ENCODE peak calls at places on chromosome 18, in five cellular contexts. S is IMR-90, D is GM12878, J is SK-N-SH, N is HepG2. I is an unnamed sample.

GRCh38 chr18:49061239-49061905 is 110.6 kb upstream of the SMAD7 start:
- DNase-seq in D (no peak), N (no peak), J (peak), S (no peak), I (no peak)

GRCh38 chr18:8765692-8766463 is 60.5 kb downstream of the MTCL1 start:
- DNase-seq in D (no peak), S (no peak), N (no peak), J (peak), I (no peak)

GRCh38 chr18:59057969-59058368 is 81.7 kb upstream of the SEC11C start:
- DNase-seq in J (no peak), D (no peak), S (peak), N (no peak), I (no peak)

GRCh38 chr18:58290059-58290747 is 246.2 kb downstream of the NEDD4L start:
- DNase-seq in S (peak), D (no peak), J (no peak), N (no peak), I (no peak)

GRCh38 chr18:2108581-2108980 is 462.7 kb downstream of the METTL4 start:
- DNase-seq in S (no peak), J (no peak), N (no peak), D (no peak), I (no peak)

GRCh38 chr18:35513181-35513932 is 15.6 kb upstream of the INO80C start:
- DNase-seq in J (no peak), D (no peak), S (peak), N (no peak), I (peak)

GRCh38 chr18:12296087-12296403 is 12.0 kb upstream of the TUBB6 start:
- DNase-seq in N (no peak), D (no peak), S (peak), J (no peak), I (peak)

GRCh38 chr18:76684265-76684664 is 138.1 kb upstream of the ZNF236 start:
- DNase-seq in S (no peak), D (no peak), N (no peak), J (no peak), I (no peak)

GRCh38 chr18:24016643-24017042 is 2.1 kb downstream of the TTC39C start:
- DNase-seq in J (peak), S (no peak), N (peak), D (no peak), I (no peak)

GRCh38 chr18:8373486-8373885 is 235.8 kb upstream of the RAB12 start:
- DNase-seq in D (no peak), J (no peak), S (no peak), N (no peak), I (no peak)

GRCh38 chr18:45282101-45282812 is 333.0 kb upstream of the SLC14A2 start:
- DNase-seq in J (no peak), N (no peak), S (no peak), D (no peak), I (no peak)

DNA sequence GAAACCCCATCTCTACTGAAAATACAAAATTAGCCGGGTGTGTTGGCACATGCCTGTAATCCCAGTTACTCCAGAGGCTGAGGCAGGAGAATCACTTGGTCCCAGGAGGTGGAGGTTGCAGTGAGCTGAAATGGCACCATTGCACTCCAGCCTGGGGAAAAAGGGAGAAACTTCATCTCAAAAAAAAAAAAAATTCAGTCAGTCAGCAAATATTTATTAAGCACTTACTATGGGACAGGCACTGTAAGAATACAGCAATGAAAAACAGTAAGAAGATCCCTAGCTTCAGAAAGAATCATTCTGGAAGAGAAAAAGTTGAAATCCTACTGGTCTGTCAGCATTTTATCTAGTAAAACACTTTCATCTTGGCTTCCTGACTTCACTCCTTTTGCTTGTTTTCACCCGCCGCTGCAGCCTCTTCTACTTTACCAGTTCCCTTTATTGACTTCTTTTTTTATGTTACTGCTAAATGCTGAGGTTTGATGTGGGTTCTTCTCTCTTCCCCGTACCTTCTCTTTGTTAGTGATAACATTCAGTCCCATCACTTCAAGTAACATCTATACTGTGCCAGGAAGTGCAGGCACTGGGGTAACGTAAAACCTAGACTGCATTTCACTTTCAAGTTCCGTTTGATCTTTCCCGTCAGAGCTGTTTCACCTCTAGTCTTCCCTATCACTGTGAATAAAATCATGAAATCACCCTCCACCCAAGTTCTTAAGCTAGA is 10.8 kb upstream of the TAF4B start:
- DNase-seq in N (no peak), S (no peak), J (no peak), D (peak), I (no peak)
- H3K9ac ChIP-seq in N (no peak), S (no peak), J (no peak), D (peak), I (no peak)

GRCh38 chr18:812123-812672 is at the start of gene YES1:
- DNase-seq in D (no peak), N (peak), J (peak), S (peak), I (peak)
- TF ChIP-seq MXI1 in D (no peak), N (peak), J (no peak), S (no peak), I (peak)

DNA sequence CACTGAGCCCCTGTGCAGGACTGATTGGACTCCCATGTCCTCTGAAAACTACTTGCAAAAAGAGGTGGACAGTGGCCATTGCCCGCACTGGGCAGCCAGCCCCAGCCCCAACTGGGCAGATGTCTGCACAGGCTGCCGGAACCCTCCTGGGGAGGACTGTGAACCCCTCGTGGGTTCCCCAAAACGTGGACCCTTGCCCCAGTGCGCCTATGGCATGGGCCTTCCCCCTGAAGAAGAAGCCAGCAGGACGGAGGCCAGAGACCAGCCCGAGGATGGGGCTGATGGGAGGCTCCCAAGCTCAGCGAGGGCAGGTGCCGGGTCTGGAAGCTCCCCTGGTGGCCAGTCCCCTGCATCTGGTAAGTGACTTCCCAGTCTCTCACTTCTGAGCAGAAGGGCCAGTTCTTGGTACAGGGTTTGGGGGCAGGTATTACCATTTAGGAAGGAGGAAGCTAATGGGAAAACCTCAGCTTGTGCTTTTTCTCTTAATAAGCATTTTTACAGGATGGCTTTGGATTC is 44.1 kb downstream of the TNFRSF11A start:
- DNase-seq in S (no peak), J (no peak), D (no peak), N (no peak), I (no peak)
- H3K9ac ChIP-seq in S (no peak), J (no peak), D (no peak), N (no peak), I (no peak)

DNA sequence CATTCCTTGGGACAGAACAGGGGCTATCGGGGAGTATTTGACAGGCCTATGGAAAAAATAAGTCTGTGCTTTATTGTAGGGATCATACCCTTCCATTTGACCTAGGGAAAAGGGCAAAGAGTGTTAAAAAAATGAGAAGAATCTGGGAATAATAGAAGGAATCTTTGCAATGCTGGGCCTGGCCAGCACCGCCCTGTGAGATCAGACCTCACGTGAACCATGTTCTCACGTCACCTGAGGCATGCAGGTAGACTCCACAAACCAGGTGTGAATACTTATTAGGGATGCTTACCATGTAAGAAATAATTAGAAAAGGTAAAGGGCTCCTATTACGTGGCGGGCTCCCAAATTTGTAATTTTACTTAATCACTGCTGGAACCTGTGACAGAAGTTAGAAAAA is 177.5 kb upstream of the GATA6 start:
- DNase-seq in S (no peak), N (no peak), D (no peak), J (no peak), I (no peak)
- TF ChIP-seq MXI1 in S (no peak), N (no peak), D (no peak), J (no peak), I (no peak)

GRCh38 chr18:43662657-43663056 is 385.4 kb upstream of the SYT4 start:
- DNase-seq in N (no peak), S (peak), D (no peak), J (no peak), I (no peak)
- H3K9ac ChIP-seq in N (no peak), S (no peak), D (no peak), J (peak), I (no peak)

GRCh38 chr18:10564975-10565773 is 39.3 kb downstream of the NAPG start:
- DNase-seq in D (no peak), S (no peak), J (no peak), N (no peak), I (peak)

GRCh38 chr18:10565835-10566234 is 40.0 kb downstream of the NAPG start:
- DNase-seq in N (no peak), D (no peak), J (no peak), S (no peak), I (no peak)

GRCh38 chr18:10566390-10566789 is 40.6 kb downstream of the NAPG start:
- DNase-seq in D (no peak), J (no peak), S (no peak), N (no peak), I (no peak)

GRCh38 chr18:10571537-10571936 is 45.7 kb downstream of the NAPG start:
- DNase-seq in S (no peak), N (no peak), D (no peak), J (no peak), I (no peak)

GRCh38 chr18:10570622-10571021 is 44.8 kb downstream of the NAPG start:
- DNase-seq in J (no peak), N (no peak), D (no peak), S (no peak), I (no peak)
- TF ChIP-seq MXI1 in J (no peak), N (no peak), D (no peak), S (no peak), I (no peak)

DNA sequence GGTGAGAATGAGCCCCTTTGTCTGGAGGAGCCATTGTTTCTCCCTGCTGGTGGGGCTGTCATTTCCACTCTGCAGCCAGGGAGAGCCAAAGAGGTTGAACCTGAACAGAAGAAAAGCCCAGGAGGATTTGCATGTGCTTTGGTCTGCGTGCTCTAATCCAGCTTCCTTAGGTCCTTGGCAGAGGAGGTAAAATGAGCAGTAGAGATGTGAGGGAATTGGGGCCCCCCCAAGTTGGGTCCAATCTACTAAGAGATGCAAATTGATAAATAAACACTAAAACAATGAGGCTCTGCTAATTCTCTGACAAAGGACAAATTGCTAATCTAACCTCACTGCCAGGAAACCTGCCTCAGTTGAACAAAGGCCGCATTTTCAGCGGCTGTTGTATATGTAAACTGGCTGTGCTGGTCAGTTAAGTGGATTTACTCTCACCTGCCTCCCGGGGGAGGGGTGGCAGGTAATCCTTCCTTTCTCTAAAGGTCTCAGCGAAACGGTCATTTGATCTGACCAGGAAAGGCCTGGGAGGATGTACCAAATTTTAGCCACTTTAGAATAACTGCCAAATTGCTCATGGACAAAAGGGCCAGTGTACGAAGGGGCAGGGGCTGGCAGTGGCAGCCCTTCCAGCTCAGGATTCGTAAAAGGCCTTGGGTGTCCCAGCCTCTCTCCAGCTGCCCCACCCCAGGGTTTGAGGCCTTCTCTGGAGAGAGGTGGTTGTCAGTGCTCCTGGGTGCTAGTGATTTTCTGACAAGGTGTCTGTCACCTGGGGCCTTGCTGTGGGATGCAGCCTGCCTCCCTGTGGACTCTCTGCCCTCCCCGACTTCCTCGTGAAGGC is 193.6 kb downstream of the MIB1 start:
- DNase-seq in S (no peak), N (no peak), D (no peak), J (no peak), I (no peak)
- H3K9ac ChIP-seq in S (no peak), N (no peak), D (no peak), J (no peak), I (no peak)

GRCh38 chr18:55731594-55732042 is 143.6 kb upstream of the TCF4 start:
- DNase-seq in N (no peak), J (no peak), S (peak), D (no peak), I (peak)

GRCh38 chr18:55737266-55737665 is 149.3 kb upstream of the TCF4 start:
- DNase-seq in J (no peak), D (no peak), N (no peak), S (no peak), I (no peak)

GRCh38 chr18:55735969-55736368 is 148.0 kb upstream of the TCF4 start:
- DNase-seq in J (no peak), S (no peak), D (no peak), N (no peak), I (no peak)

GRCh38 chr18:55735199-55735855 is 147.3 kb upstream of the TCF4 start:
- DNase-seq in J (no peak), N (no peak), S (no peak), D (no peak), I (no peak)

DNA sequence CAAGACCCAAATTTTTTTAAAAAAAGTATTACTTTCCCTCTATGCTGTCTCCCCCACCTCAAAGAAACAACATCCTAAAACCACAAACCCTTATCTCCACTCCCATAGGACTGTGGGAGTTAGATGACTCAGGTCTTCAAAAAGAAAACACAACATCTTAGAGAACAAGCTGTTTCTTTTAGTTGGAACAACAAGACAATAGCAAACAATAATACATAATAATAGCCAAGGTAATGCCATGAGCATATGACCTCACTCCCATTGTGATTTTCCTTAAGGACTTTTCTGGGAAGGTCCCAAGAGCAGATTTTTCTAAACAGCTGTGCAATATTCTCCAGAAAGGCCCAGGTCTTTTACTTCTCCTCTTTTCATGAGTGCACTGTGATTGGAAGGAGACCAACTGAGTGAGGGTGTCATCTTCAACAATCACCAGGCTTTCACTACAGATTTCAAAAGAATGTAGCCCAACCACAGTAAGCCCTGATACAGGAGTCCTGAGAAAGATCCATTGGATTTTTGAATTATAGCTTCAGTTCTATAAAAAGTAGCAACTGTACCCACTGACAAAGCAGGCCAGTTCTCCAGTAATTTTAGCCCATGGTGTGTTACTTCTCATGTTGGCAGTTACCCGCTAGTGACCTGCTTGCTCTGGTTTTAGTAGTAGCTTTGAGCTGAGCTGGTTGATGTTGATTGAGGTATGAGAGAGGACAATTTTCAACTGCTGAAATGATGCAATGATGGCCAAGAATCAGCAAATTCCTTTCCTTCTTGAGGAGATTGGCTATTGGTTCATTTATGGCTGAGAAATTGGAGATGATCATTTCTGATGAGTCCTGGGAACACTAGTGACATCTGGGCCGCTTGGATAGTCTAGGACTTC is 144.5 kb upstream of the TCF4 start:
- DNase-seq in D (no peak), S (peak), J (no peak), N (no peak), I (peak)
- TF ChIP-seq MXI1 in D (no peak), S (no peak), J (no peak), N (no peak), I (no peak)

I was measured in K562.